ENCODE peak calls at places on chromosomes 11 and 22, in ten cellular contexts. K is NCI-H1105 treated with DMSO at 0.1 percent for 48 hours; H is activated gamma-delta T cell treated with Interleukin-2 at 50 U/mL for 16 hours; X is GM19239; N is cardiac muscle cell; O is fibroblast of lung; S is brain pericyte; P is stimulated activated CD4-positive, alpha-beta T cell treated with anti-CD3 and anti-CD28 coated beads, Interleukin-2, amount 100 ng/mL, for 48 hours; M is NCI-H2029 treated with DMSO at 0.1 percent for 48 hours; W is body of pancreas. F is an unnamed sample.

GRCh38 chr11:109804911-109805310 is 288.3 kb upstream of the ZC3H12C start:
- DNase-seq in N (no peak), K (no peak), O (no peak), P (no peak), S (no peak), W (no peak), M (no peak), H (no peak), X (no peak), F (no peak)

GRCh38 chr11:12222099-12222751 is 111.8 kb downstream of the MICAL2 start:
- DNase-seq in N (peak), W (no peak), P (no peak), M (no peak), X (no peak), H (no peak), O (peak), K (no peak), S (peak), F (no peak)

GRCh38 chr11:82577246-82577645 is 156.4 kb downstream of the FAM181B start:
- DNase-seq in P (no peak), S (no peak), K (no peak), N (no peak), O (no peak), H (no peak), W (no peak), X (no peak), M (no peak), F (no peak)

GRCh38 chr11:126339866-126340434 is 15.5 kb upstream of the ST3GAL4 start:
- DNase-seq in O (peak), M (no peak), X (no peak), P (no peak), N (peak), W (peak), H (no peak), S (no peak), K (no peak), F (no peak)

GRCh38 chr11:11069741-11070550 is 212.1 kb upstream of the ZBED5 start:
- DNase-seq in O (no peak), M (no peak), X (no peak), W (no peak), N (no peak), P (no peak), H (no peak), K (no peak), S (no peak), F (no peak)

GRCh38 chr22:39472570-39473556 is 16.1 kb downstream of the MGAT3 start:
- DNase-seq in O (no peak), M (peak), K (no peak), P (no peak), X (peak), H (no peak), N (peak), W (peak), S (no peak), F (no peak)

GRCh38 chr11:72773291-72773690 is 20.6 kb downstream of the STARD10 start:
- DNase-seq in W (peak), N (peak), S (no peak), H (no peak), O (peak), M (no peak), K (no peak), X (no peak), P (no peak), F (no peak)

GRCh38 chr22:29842740-29843139 is 4.7 kb upstream of the ASCC2 start:
- DNase-seq in M (no peak), X (no peak), O (peak), S (peak), K (no peak), N (peak), P (no peak), W (peak), H (no peak), F (no peak)

GRCh38 chr11:33324211-33324985 is 67.2 kb downstream of the HIPK3 start:
- DNase-seq in H (no peak), N (no peak), K (no peak), W (no peak), P (no peak), X (no peak), M (no peak), O (no peak), S (no peak), F (no peak)

GRCh38 chr11:12863605-12864121 is 145.5 kb upstream of the RASSF10 start:
- DNase-seq in O (no peak), K (no peak), M (no peak), H (no peak), S (no peak), W (no peak), P (no peak), N (peak), X (no peak), F (no peak)

GRCh38 chr11:122601131-122602125 is 54.1 kb upstream of the UBASH3B start:
- DNase-seq in H (no peak), S (no peak), P (no peak), W (peak), X (no peak), O (peak), N (peak), K (no peak), M (no peak), F (no peak)

GRCh38 chr11:119461250-119461963 is 38.4 kb upstream of the THY1 start:
- DNase-seq in H (no peak), K (no peak), X (no peak), S (no peak), M (no peak), P (no peak), W (no peak), O (no peak), N (no peak), F (no peak)

GRCh38 chr22:44229331-44229730 is 48.6 kb downstream of the PARVG start:
- DNase-seq in N (peak), M (no peak), K (no peak), P (no peak), S (no peak), X (no peak), W (no peak), H (no peak), O (no peak), F (no peak)

GRCh38 chr11:95991101-95991500 is 67.2 kb upstream of the MTMR2 start:
- DNase-seq in P (no peak), M (no peak), N (no peak), X (no peak), W (no peak), K (no peak), O (no peak), S (no peak), H (no peak), F (no peak)

GRCh38 chr11:72672839-72673238 is 1.4 kb downstream of the PDE2A start:
- DNase-seq in K (no peak), O (no peak), W (no peak), X (no peak), S (no peak), M (no peak), P (no peak), H (no peak), N (no peak), F (no peak)

GRCh38 chr11:59560702-59561469 is 49.5 kb downstream of the OR4D9 start:
- DNase-seq in H (peak), X (peak), W (peak), O (peak), N (peak), M (peak), K (peak), P (peak), S (no peak), F (peak)

GRCh38 chr11:108929241-108929640 is 264.4 kb downstream of the DDX10 start:
- DNase-seq in P (no peak), K (no peak), S (peak), M (no peak), W (no peak), N (peak), H (no peak), X (no peak), O (peak), F (no peak)

GRCh38 chr11:128477811-128478210 is 109.5 kb downstream of the ETS1 start:
- DNase-seq in X (no peak), K (no peak), W (no peak), H (no peak), O (no peak), M (no peak), N (no peak), S (no peak), P (no peak), F (no peak)

GRCh38 chr22:32842486-32842885 is 41.0 kb downstream of the TIMP3 start:
- DNase-seq in X (no peak), P (no peak), S (no peak), O (no peak), W (no peak), H (no peak), K (no peak), N (no peak), M (no peak), F (no peak)

GRCh38 chr22:28906312-28906711 is 22.9 kb downstream of the ZNRF3 start:
- DNase-seq in N (no peak), O (no peak), K (no peak), H (no peak), X (no peak), P (no peak), S (no peak), W (no peak), M (no peak), F (no peak)

GRCh38 chr11:45924036-45924915 is 1.8 kb downstream of the LARGE2 start:
- DNase-seq in P (no peak), S (no peak), H (peak), M (no peak), X (no peak), O (no peak), N (no peak), W (no peak), K (no peak), F (no peak)

GRCh38 chr11:16790484-16791240 is 52.2 kb downstream of the C11orf58 start:
- DNase-seq in O (no peak), W (no peak), M (no peak), S (no peak), N (no peak), H (no peak), P (no peak), X (no peak), K (no peak), F (no peak)

GRCh38 chr11:131422491-131422890 is 52.1 kb downstream of the NTM start:
- DNase-seq in O (no peak), H (no peak), X (no peak), P (no peak), N (no peak), K (no peak), S (no peak), W (no peak), M (no peak), F (no peak)

GRCh38 chr11:112516771-112517170 is 256.1 kb upstream of the PLET1 start:
- DNase-seq in K (no peak), O (no peak), W (no peak), M (no peak), S (no peak), X (no peak), N (no peak), P (no peak), H (no peak), F (no peak)

GRCh38 chr11:114061053-114062049 is 1.8 kb downstream of the ZBTB16 start:
- DNase-seq in K (no peak), M (no peak), S (no peak), X (no peak), W (peak), P (no peak), N (peak), O (peak), H (no peak), F (no peak)

GRCh38 chr22:39800790-39801540 is 92.6 kb downstream of the ENTHD1 start:
- DNase-seq in W (no peak), X (no peak), K (peak), O (no peak), S (no peak), P (no peak), N (no peak), M (peak), H (no peak), F (no peak)